ENCODE peak calls at places on chromosomes 7 and 10, in five cellular contexts. Z is NT2/D1, V is NB4, S is A549, D is IMR-90. U is an unnamed sample.

GRCh38 chr10:86244995-86245394 is 121.6 kb downstream of the GRID1 start:
- DNase-seq in Z (no peak), V (no peak), S (no peak), D (no peak), U (no peak)

GRCh38 chr7:48097511-48098231 is 8.6 kb downstream of the UPP1 start:
- DNase-seq in Z (no peak), V (no peak), S (no peak), D (no peak), U (no peak)

GRCh38 chr10:110260746-110261477 is 43.8 kb downstream of the SMNDC1 start:
- DNase-seq in Z (no peak), V (no peak), S (no peak), D (peak), U (no peak)

GRCh38 chr10:123135415-123136141 is at the start of gene HMX3:
- DNase-seq in Z (no peak), V (peak), S (no peak), D (peak), U (no peak)

GRCh38 chr7:136012238-136012637 is 35.1 kb upstream of the MTPN start:
- DNase-seq in Z (no peak), V (no peak), S (no peak), D (no peak), U (no peak)

GRCh38 chr7:50534690-50535290 is 30.4 kb downstream of the DDC start:
- DNase-seq in Z (no peak), V (peak), S (peak), D (peak), U (peak)

GRCh38 chr10:101285519-101286070 is 56.3 kb upstream of the LBX1 start:
- DNase-seq in Z (peak), V (no peak), S (no peak), D (no peak), U (no peak)

GRCh38 chr10:125691160-125691981 is 8.4 kb upstream of the TEX36 start:
- DNase-seq in Z (no peak), V (no peak), S (no peak), D (no peak), U (no peak)

DNA sequence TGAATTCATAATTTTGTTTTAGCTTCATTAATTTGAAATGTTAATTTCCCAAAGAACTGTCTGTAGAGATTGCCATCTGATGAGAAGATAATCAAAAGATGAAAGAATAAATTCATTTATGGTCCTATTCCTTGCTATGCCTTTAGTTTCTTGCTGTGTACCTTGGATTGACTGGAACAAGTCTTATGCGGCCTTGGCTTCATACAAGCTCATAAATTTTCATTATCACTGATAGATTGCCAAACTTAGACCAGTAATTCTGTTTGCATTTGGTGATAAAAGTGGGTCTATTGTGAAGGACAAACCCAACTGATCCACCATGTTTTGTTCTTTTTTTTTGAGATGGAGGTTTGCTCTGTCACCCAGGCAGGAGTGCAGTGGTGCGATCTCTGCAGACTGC is 48.2 kb downstream of the ARID5B start:
- DNase-seq in Z (no peak), V (no peak), S (no peak), D (no peak), U (no peak)
- H3K4me3 ChIP-seq in Z (no peak), V (no peak), S (no peak), D (no peak), U (no peak)

GRCh38 chr10:69467928-69468770 is 16.9 kb downstream of the TSPAN15 start:
- DNase-seq in Z (no peak), V (no peak), S (no peak), D (no peak), U (no peak)
- H3K4me3 ChIP-seq in Z (no peak), V (no peak), S (no peak), D (no peak), U (no peak)

GRCh38 chr10:17454181-17454800 is at the start of gene ST8SIA6:
- DNase-seq in Z (peak), V (no peak), S (peak), D (peak), U (peak)

GRCh38 chr10:17453377-17454091 is 861 bp downstream of the ST8SIA6 start:
- DNase-seq in Z (peak), V (no peak), S (peak), D (no peak), U (peak)

GRCh38 chr10:17450024-17450423 is 4.4 kb downstream of the ST8SIA6 start:
- DNase-seq in Z (no peak), V (no peak), S (no peak), D (no peak), U (no peak)

GRCh38 chr10:17453035-17453376 is 1.4 kb downstream of the ST8SIA6 start:
- DNase-seq in Z (no peak), V (no peak), S (no peak), D (no peak), U (no peak)

GRCh38 chr10:17452060-17452894 is 2.1 kb downstream of the ST8SIA6 start:
- DNase-seq in Z (no peak), V (no peak), S (no peak), D (no peak), U (no peak)
- H3K4me3 ChIP-seq in Z (no peak), V (no peak), S (no peak), D (no peak), U (no peak)

GRCh38 chr7:73828107-73828803 is 2.5 kb upstream of the CLDN4 start:
- DNase-seq in Z (no peak), V (peak), S (peak), D (peak), U (peak)

GRCh38 chr7:73829505-73829904 is 1.3 kb upstream of the CLDN4 start:
- DNase-seq in Z (no peak), V (no peak), S (no peak), D (no peak), U (no peak)

GRCh38 chr7:73829921-73830617 is 727 bp upstream of the CLDN4 start:
- DNase-seq in Z (no peak), V (no peak), S (no peak), D (no peak), U (peak)

GRCh38 chr7:73828972-73829371 is 1.8 kb upstream of the CLDN4 start:
- DNase-seq in Z (no peak), V (no peak), S (no peak), D (no peak), U (no peak)

GRCh38 chr7:73827568-73828106 is 3.2 kb upstream of the CLDN4 start:
- DNase-seq in Z (no peak), V (no peak), S (peak), D (no peak), U (peak)
- H3K4me3 ChIP-seq in Z (no peak), V (no peak), S (no peak), D (no peak), U (no peak)

GRCh38 chr7:112571852-112572607 is 91.2 kb downstream of the LSMEM1 start:
- DNase-seq in Z (no peak), V (peak), S (peak), D (no peak), U (no peak)
- H3K4me3 ChIP-seq in Z (no peak), V (no peak), S (no peak), D (no peak), U (no peak)

GRCh38 chr7:46153951-46154787 is 233.1 kb upstream of the IGFBP3 start:
- DNase-seq in Z (no peak), V (no peak), S (peak), D (no peak), U (peak)
- H3K4me3 ChIP-seq in Z (no peak), V (no peak), S (no peak), D (no peak), U (no peak)

U was measured in hepatocyte.